ENCODE peak calls at places on chromosomes 3 and 15, in nine cellular contexts. U is foreskin fibroblast, E is sigmoid colon, D is fibroblast of pulmonary artery, L is left ventricle myocardium inferior, T is upper lobe of right lung, S is body of pancreas, A is endothelial cell, V is left lung. B is an unnamed sample.

GRCh38 chr15:85289677-85290365 is 90.6 kb upstream of the AKAP13 start:
- DNase-seq in A (peak), D (peak), E (no peak), U (peak), L (peak), T (no peak), S (peak), V (no peak), B (no peak)

GRCh38 chr15:95284933-95285401 is 1045.5 kb upstream of the NR2F2 start:
- DNase-seq in U (peak), L (no peak), S (no peak), T (no peak), V (no peak), E (no peak), D (peak), A (peak), B (no peak)

GRCh38 chr3:148532774-148533173 is 164.9 kb upstream of the AGTR1 start:
- DNase-seq in S (no peak), E (no peak), T (no peak), V (no peak), D (no peak), A (no peak), L (no peak), U (no peak), B (no peak)

GRCh38 chr15:28921336-28921735 is 35.6 kb downstream of the APBA2 start:
- DNase-seq in S (no peak), T (peak), A (no peak), D (no peak), V (no peak), L (no peak), E (peak), U (no peak), B (no peak)

GRCh38 chr15:99978426-99978825 is 245.2 kb upstream of the LYSMD4 start:
- DNase-seq in D (no peak), V (no peak), E (no peak), T (no peak), A (no peak), L (no peak), S (no peak), U (no peak), B (no peak)

GRCh38 chr3:63685340-63685739 is 32.9 kb downstream of the SNTN start:
- DNase-seq in U (no peak), V (no peak), A (no peak), S (no peak), T (no peak), E (no peak), L (no peak), D (no peak), B (no peak)

GRCh38 chr3:126142652-126143051 is 37.7 kb downstream of the ALDH1L1 start:
- DNase-seq in S (peak), L (no peak), D (no peak), V (no peak), E (no peak), T (no peak), A (no peak), U (no peak), B (no peak)

GRCh38 chr3:56802793-56803192 is 1.0 kb upstream of the ARHGEF3 start:
- DNase-seq in T (no peak), D (no peak), L (no peak), S (no peak), A (no peak), E (no peak), V (no peak), U (no peak), B (no peak)

GRCh38 chr3:170907519-170908234 is 760 bp downstream of the EIF5A2 start:
- DNase-seq in D (peak), U (peak), E (peak), T (peak), V (no peak), L (no peak), A (peak), S (no peak), B (no peak)

GRCh38 chr3:45178131-45179023 is 32.2 kb upstream of the CDCP1 start:
- DNase-seq in T (no peak), A (no peak), V (no peak), E (no peak), S (peak), D (no peak), L (no peak), U (peak), B (no peak)

GRCh38 chr3:194148383-194148782 is 12.4 kb downstream of the HES1 start:
- DNase-seq in E (no peak), S (no peak), T (no peak), D (peak), A (no peak), U (no peak), L (no peak), V (no peak), B (no peak)

GRCh38 chr3:5875056-5875455 is 687.5 kb downstream of the EDEM1 start:
- DNase-seq in L (no peak), V (no peak), T (no peak), U (no peak), D (no peak), A (no peak), E (no peak), S (no peak), B (no peak)

GRCh38 chr3:71131893-71132314 is 451.6 kb downstream of the FOXP1 start:
- DNase-seq in L (no peak), E (no peak), V (no peak), S (no peak), T (no peak), U (no peak), A (no peak), D (no peak), B (no peak)

GRCh38 chr15:61396235-61396927 is 167.3 kb upstream of the RORA start:
- DNase-seq in S (no peak), D (no peak), T (no peak), E (no peak), L (no peak), V (no peak), A (no peak), U (peak), B (no peak)

GRCh38 chr3:154758109-154758868 is 321.8 kb upstream of the MME start:
- DNase-seq in L (no peak), T (no peak), D (peak), A (no peak), E (no peak), S (no peak), U (peak), V (no peak), B (no peak)

GRCh38 chr3:99315896-99316295 is 322.5 kb upstream of the COL8A1 start:
- DNase-seq in E (no peak), L (no peak), D (no peak), A (no peak), V (no peak), T (no peak), U (peak), S (no peak), B (no peak)

DNA sequence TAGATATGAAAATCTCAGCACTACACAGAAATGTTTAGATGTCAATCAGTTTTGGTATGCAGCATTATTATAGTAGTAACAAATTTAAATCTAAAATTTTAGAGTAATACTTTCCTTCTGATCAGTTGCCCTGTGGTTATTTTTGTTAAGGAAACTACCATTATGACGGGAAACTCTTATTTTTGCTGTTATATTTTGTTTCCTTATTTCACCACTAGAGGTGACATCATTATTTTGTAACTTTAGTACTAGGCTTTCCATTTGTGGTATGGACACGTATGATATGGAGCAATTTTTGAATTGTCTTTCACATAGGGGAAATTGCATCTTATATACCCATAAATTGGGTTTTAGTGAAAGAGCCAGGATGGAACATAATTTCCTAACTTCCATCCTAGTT is 19.6 kb upstream of the PPP4R2 start:
- DNase-seq in U (no peak), V (no peak), A (no peak), S (no peak), D (peak), L (no peak), E (no peak), T (no peak), B (no peak)
- TF ChIP-seq CTCF in U (no peak), V (peak), A (peak), S (no peak), D (no peak), L (no peak), E (no peak), T (peak), B (no peak)

DNA sequence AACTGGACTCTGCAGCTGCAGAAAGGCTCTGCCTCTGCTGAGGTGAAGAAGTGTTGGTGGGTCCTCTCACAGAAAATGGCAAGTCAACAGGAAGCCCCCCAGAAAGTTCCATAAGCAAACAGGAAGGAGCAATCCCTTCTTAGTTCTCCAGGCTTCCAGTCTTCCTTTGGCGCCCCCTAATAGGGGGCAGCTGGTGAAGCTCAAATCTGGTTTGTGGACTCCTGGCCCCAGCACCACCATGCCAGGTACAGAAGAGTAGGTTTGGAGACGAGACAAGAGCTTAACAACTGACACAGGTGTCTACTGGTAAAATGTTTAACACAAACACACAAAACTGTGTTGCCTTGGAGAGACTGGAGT is 35.5 kb downstream of the LEO1 start:
- DNase-seq in D (no peak), E (no peak), L (no peak), A (no peak), S (no peak), U (no peak), V (no peak), T (no peak), B (no peak)
- TF ChIP-seq CTCF in D (no peak), E (no peak), L (no peak), A (no peak), S (no peak), U (no peak), V (no peak), T (no peak), B (no peak)

GRCh38 chr15:39153718-39154117 is 427.2 kb upstream of the THBS1 start:
- DNase-seq in E (no peak), V (no peak), T (no peak), A (no peak), U (no peak), D (no peak), S (no peak), L (no peak), B (no peak)

GRCh38 chr15:39154776-39155175 is 426.1 kb upstream of the THBS1 start:
- DNase-seq in L (no peak), E (no peak), U (no peak), D (no peak), V (no peak), T (no peak), A (no peak), S (no peak), B (no peak)

GRCh38 chr15:39156166-39156565 is 424.7 kb upstream of the THBS1 start:
- DNase-seq in U (peak), V (no peak), D (no peak), T (no peak), L (peak), S (no peak), A (no peak), E (no peak), B (no peak)

GRCh38 chr15:39153058-39153457 is 427.8 kb upstream of the THBS1 start:
- DNase-seq in T (no peak), V (no peak), U (no peak), L (no peak), S (no peak), A (no peak), E (no peak), D (no peak), B (no peak)

DNA sequence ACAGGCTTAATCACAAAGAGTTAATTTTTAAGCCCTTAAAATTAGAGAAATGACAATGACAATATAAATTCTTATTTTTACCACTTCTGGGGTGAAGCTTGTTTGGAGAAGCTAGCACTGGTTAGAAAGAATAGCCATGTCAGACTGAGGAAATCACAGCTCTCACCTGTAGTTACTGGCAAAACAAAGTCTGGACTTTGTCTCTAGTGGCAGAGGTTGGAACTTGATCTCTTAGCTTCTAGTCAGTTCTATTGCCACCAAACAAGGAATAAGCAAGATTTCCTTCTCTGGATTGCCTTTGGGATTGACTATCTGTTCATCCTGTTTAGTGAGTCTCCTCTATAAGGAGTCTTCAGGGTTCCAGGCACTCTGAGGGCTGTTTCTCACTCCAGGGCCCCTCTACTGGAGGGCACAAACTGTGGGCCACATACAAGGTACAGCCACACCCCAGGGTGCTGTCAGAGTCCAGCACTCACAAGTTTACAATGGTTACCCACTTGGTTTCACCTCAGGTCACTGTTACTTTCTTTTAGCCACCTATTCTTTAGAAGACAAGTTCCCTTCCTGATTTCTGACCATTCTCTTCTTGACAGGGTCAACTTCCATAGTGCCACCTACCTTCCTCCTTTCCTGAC is 426.6 kb upstream of the THBS1 start:
- DNase-seq in S (no peak), U (no peak), L (no peak), A (no peak), T (no peak), D (no peak), E (no peak), V (no peak), B (no peak)
- TF ChIP-seq CTCF in S (peak), U (no peak), L (no peak), A (peak), T (peak), D (peak), E (no peak), V (no peak), B (peak)

DNA sequence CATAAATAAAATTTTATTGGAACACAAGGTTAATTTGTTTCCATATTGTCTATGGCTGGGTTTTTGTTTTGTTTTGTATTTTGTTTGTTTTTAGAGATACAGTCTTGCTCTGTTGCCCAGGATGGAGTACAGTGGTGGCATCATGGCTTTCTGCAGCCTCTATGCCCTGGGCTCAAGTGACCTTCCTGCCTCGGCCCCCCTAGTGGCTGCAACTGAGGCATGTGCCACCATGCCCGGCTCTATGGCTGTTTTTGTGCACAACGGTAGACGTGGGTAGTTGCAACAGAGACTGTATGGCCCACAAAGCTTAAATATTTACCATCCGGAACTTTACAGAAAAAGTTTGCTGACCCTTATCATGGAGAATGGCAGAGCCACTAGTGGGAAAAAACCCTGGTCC is 46.8 kb upstream of the C3orf70 start:
- DNase-seq in E (no peak), A (no peak), U (no peak), D (no peak), T (no peak), S (no peak), V (no peak), L (no peak), B (no peak)
- TF ChIP-seq CTCF in E (no peak), A (no peak), U (no peak), D (no peak), T (no peak), S (no peak), V (no peak), L (no peak), B (no peak)

GRCh38 chr15:37980010-37980409 is 45.6 kb downstream of the TMCO5A start:
- DNase-seq in E (no peak), V (peak), D (no peak), T (no peak), A (no peak), L (no peak), S (no peak), U (no peak), B (no peak)

GRCh38 chr15:37978231-37978630 is 43.8 kb downstream of the TMCO5A start:
- DNase-seq in T (no peak), S (no peak), E (no peak), V (no peak), A (no peak), D (no peak), U (no peak), L (no peak), B (no peak)

GRCh38 chr15:37984368-37984767 is 49.9 kb downstream of the TMCO5A start:
- DNase-seq in L (no peak), A (no peak), U (no peak), V (no peak), T (no peak), E (no peak), S (no peak), D (no peak), B (no peak)

GRCh38 chr15:37979597-37979996 is 45.2 kb downstream of the TMCO5A start:
- DNase-seq in V (peak), T (no peak), U (no peak), D (no peak), A (no peak), E (no peak), L (no peak), S (no peak), B (no peak)

GRCh38 chr15:37981781-37982180 is 47.3 kb downstream of the TMCO5A start:
- DNase-seq in T (no peak), V (no peak), L (no peak), D (peak), A (no peak), E (no peak), S (no peak), U (peak), B (no peak)
- TF ChIP-seq CTCF in T (peak), V (peak), L (peak), D (peak), A (no peak), E (no peak), S (peak), U (peak), B (peak)

GRCh38 chr15:65008989-65009388 is 19.3 kb upstream of the SPG21 start:
- DNase-seq in D (no peak), S (no peak), E (no peak), U (peak), L (no peak), V (no peak), A (no peak), T (no peak), B (no peak)
- TF ChIP-seq CTCF in D (peak), S (no peak), E (no peak), U (peak), L (no peak), V (no peak), A (no peak), T (no peak), B (no peak)